ENCODE peak calls at places on chromosomes 6 and 20, in four cellular contexts. T is breast epithelium, O is myocyte, E is NCI-H1436. Y is an unnamed sample.

GRCh38 chr20:8536219-8536618 is 404.2 kb downstream of the PLCB1 start:
- DNase-seq in T (no peak), O (no peak), E (no peak), Y (no peak)

GRCh38 chr20:39850821-39851330 is 838.2 kb downstream of the MAFB start:
- DNase-seq in T (no peak), O (no peak), E (no peak), Y (no peak)

GRCh38 chr6:122077603-122078002 is 321.8 kb upstream of the HSF2 start:
- DNase-seq in T (no peak), O (no peak), E (no peak), Y (no peak)

GRCh38 chr6:38570750-38571149 is 69.0 kb downstream of the BTBD9 start:
- DNase-seq in T (no peak), O (peak; percentile 26), E (peak; percentile 21), Y (no peak)

GRCh38 chr20:8803065-8803464 is 265.8 kb upstream of the PLCB4 start:
- DNase-seq in T (no peak), O (no peak), E (no peak), Y (no peak)

GRCh38 chr6:3194535-3195376 is 32.7 kb downstream of the TUBB2B start:
- DNase-seq in T (no peak), O (no peak), E (peak; percentile 8), Y (no peak)

GRCh38 chr6:111604259-111605099 is 1.2 kb downstream of the TRAF3IP2 start:
- DNase-seq in T (no peak), O (peak; percentile 87), E (no peak), Y (no peak)

GRCh38 chr20:6665161-6665560 is 102.3 kb upstream of the BMP2 start:
- DNase-seq in T (no peak), O (no peak), E (no peak), Y (no peak)

GRCh38 chr6:2935566-2936291 is 32.6 kb upstream of the SERPINB9 start:
- DNase-seq in T (no peak), O (no peak), E (no peak), Y (no peak)

GRCh38 chr6:148054219-148054618 is 288.4 kb upstream of the SASH1 start:
- DNase-seq in T (no peak), O (no peak), E (no peak), Y (no peak)

Y was measured in RWPE2.